ENCODE peak calls at places on chromosomes 5 and 9, in four cellular contexts. One of them, this sample, is unnamed.

GRCh38 chr9:131627846-131628820 is 82.8 kb downstream of the PRRT1B start:
- DNase-seq in HuH-7.5: no peak
- DNase-seq in Calu3: no peak
- DNase-seq in SHP77: peak
- DNase-seq in this sample: no peak

GRCh38 chr9:14306672-14307646 is 7.0 kb downstream of the NFIB start:
- DNase-seq in HuH-7.5: no peak
- DNase-seq in Calu3: no peak
- DNase-seq in SHP77: no peak
- DNase-seq in this sample: no peak

GRCh38 chr5:77066823-77067442 is 20.2 kb downstream of the ZBED3 start:
- DNase-seq in HuH-7.5: no peak
- DNase-seq in Calu3: no peak
- DNase-seq in SHP77: no peak
- DNase-seq in this sample: no peak

GRCh38 chr9:77455312-77455927 is 192.7 kb downstream of the GNA14 start:
- DNase-seq in HuH-7.5: peak
- DNase-seq in Calu3: peak
- DNase-seq in SHP77: peak
- DNase-seq in this sample: peak

GRCh38 chr9:22529426-22530199 is 83.0 kb downstream of the DMRTA1 start:
- DNase-seq in HuH-7.5: no peak
- DNase-seq in Calu3: no peak
- DNase-seq in SHP77: no peak
- DNase-seq in this sample: no peak

GRCh38 chr9:127916665-127917581 is at the start of gene ST6GALNAC4:
- DNase-seq in HuH-7.5: peak
- DNase-seq in Calu3: peak
- DNase-seq in SHP77: peak
- DNase-seq in this sample: peak

GRCh38 chr9:94912700-94913249 is 186.3 kb downstream of the AOPEP start:
- DNase-seq in HuH-7.5: no peak
- DNase-seq in Calu3: peak
- DNase-seq in SHP77: no peak
- DNase-seq in this sample: no peak

GRCh38 chr9:80874276-80874675 is 815.1 kb downstream of the TLE1 start:
- DNase-seq in HuH-7.5: no peak
- DNase-seq in Calu3: no peak
- DNase-seq in SHP77: no peak
- DNase-seq in this sample: no peak

GRCh38 chr9:137411260-137411659 is 11.7 kb downstream of the EXD3 start:
- DNase-seq in HuH-7.5: no peak
- DNase-seq in Calu3: peak
- DNase-seq in SHP77: no peak
- DNase-seq in this sample: no peak

GRCh38 chr5:176360894-176361436 is 599 bp downstream of the KIAA1191 start:
- DNase-seq in HuH-7.5: no peak
- DNase-seq in Calu3: peak
- DNase-seq in SHP77: no peak
- DNase-seq in this sample: peak

GRCh38 chr5:86689103-86689729 is 71.5 kb downstream of the COX7C start:
- DNase-seq in HuH-7.5: no peak
- DNase-seq in Calu3: no peak
- DNase-seq in SHP77: no peak
- DNase-seq in this sample: no peak

GRCh38 chr9:33159760-33160127 is 7.4 kb downstream of the B4GALT1 start:
- DNase-seq in HuH-7.5: no peak
- DNase-seq in Calu3: no peak
- DNase-seq in SHP77: no peak
- DNase-seq in this sample: no peak

GRCh38 chr5:145889611-145890010 is 16.8 kb upstream of the GRXCR2 start:
- DNase-seq in HuH-7.5: no peak
- DNase-seq in Calu3: no peak
- DNase-seq in SHP77: no peak
- DNase-seq in this sample: no peak

GRCh38 chr9:124349675-124350484 is 65.4 kb downstream of the PSMB7 start:
- DNase-seq in HuH-7.5: no peak
- DNase-seq in Calu3: no peak
- DNase-seq in SHP77: no peak
- DNase-seq in this sample: no peak

GRCh38 chr9:78261403-78262001 is 25.6 kb downstream of the CEP78 start:
- DNase-seq in HuH-7.5: no peak
- DNase-seq in Calu3: no peak
- DNase-seq in SHP77: no peak
- DNase-seq in this sample: peak

GRCh38 chr9:37061763-37062162 is 27.7 kb upstream of the PAX5 start:
- DNase-seq in HuH-7.5: no peak
- DNase-seq in Calu3: no peak
- DNase-seq in SHP77: no peak
- DNase-seq in this sample: no peak

GRCh38 chr9:91958179-91958578 is 8.2 kb upstream of the ROR2 start:
- DNase-seq in HuH-7.5: no peak
- DNase-seq in Calu3: no peak
- DNase-seq in SHP77: no peak
- DNase-seq in this sample: no peak

GRCh38 chr9:98520221-98520920 is 188.4 kb downstream of the GABBR2 start:
- DNase-seq in HuH-7.5: no peak
- DNase-seq in Calu3: no peak
- DNase-seq in SHP77: no peak
- DNase-seq in this sample: no peak

GRCh38 chr9:6305954-6306563 is 22.1 kb upstream of the TPD52L3 start:
- DNase-seq in HuH-7.5: no peak
- DNase-seq in Calu3: no peak
- DNase-seq in SHP77: no peak
- DNase-seq in this sample: peak

GRCh38 chr5:58090704-58091103 is 369.2 kb downstream of the PLK2 start:
- DNase-seq in HuH-7.5: no peak
- DNase-seq in Calu3: no peak
- DNase-seq in SHP77: no peak
- DNase-seq in this sample: no peak

GRCh38 chr5:142824391-142824790 is 54.2 kb downstream of the ARHGAP26 start:
- DNase-seq in HuH-7.5: no peak
- DNase-seq in Calu3: no peak
- DNase-seq in SHP77: no peak
- DNase-seq in this sample: no peak

GRCh38 chr9:121929893-121930875 is 162.9 kb downstream of the TTLL11 start:
- DNase-seq in HuH-7.5: no peak
- DNase-seq in Calu3: no peak
- DNase-seq in SHP77: no peak
- DNase-seq in this sample: peak

GRCh38 chr9:133802256-133802655 is 64.1 kb upstream of the SARDH start:
- DNase-seq in HuH-7.5: no peak
- DNase-seq in Calu3: no peak
- DNase-seq in SHP77: no peak
- DNase-seq in this sample: no peak

GRCh38 chr5:37757980-37758582 is 81.8 kb downstream of the GDNF start:
- DNase-seq in HuH-7.5: no peak
- DNase-seq in Calu3: no peak
- DNase-seq in SHP77: no peak
- DNase-seq in this sample: no peak

GRCh38 chr9:14326264-14326826 is 12.4 kb upstream of the NFIB start:
- DNase-seq in HuH-7.5: no peak
- DNase-seq in Calu3: no peak
- DNase-seq in SHP77: peak
- DNase-seq in this sample: no peak

GRCh38 chr9:104091708-104092107 is 2.4 kb upstream of the SMC2 start:
- DNase-seq in HuH-7.5: no peak
- DNase-seq in Calu3: no peak
- DNase-seq in SHP77: peak
- DNase-seq in this sample: peak

GRCh38 chr5:129803403-129803802 is 55.5 kb downstream of the MINAR2 start:
- DNase-seq in HuH-7.5: no peak
- DNase-seq in Calu3: no peak
- DNase-seq in SHP77: no peak
- DNase-seq in this sample: no peak

GRCh38 chr9:1320041-1320440 is 269.9 kb downstream of the DMRT2 start:
- DNase-seq in HuH-7.5: no peak
- DNase-seq in Calu3: no peak
- DNase-seq in SHP77: no peak
- DNase-seq in this sample: no peak

GRCh38 chr9:137293482-137294090 is 8.5 kb downstream of the NRARP start:
- DNase-seq in HuH-7.5: no peak
- DNase-seq in Calu3: peak
- DNase-seq in SHP77: no peak
- DNase-seq in this sample: no peak

GRCh38 chr9:97983524-97984187 is 515 bp downstream of the ANP32B start:
- DNase-seq in HuH-7.5: peak
- DNase-seq in Calu3: peak
- DNase-seq in SHP77: peak
- DNase-seq in this sample: peak

GRCh38 chr9:113600871-113601545 is 137.5 kb downstream of the RGS3 start:
- DNase-seq in HuH-7.5: no peak
- DNase-seq in Calu3: no peak
- DNase-seq in SHP77: no peak
- DNase-seq in this sample: no peak

GRCh38 chr5:90792725-90793124 is 234.1 kb downstream of the ADGRV1 start:
- DNase-seq in HuH-7.5: no peak
- DNase-seq in Calu3: no peak
- DNase-seq in SHP77: no peak
- DNase-seq in this sample: no peak

GRCh38 chr5:79229357-79230174 is 6.4 kb upstream of the JMY start:
- DNase-seq in HuH-7.5: no peak
- DNase-seq in Calu3: no peak
- DNase-seq in SHP77: no peak
- DNase-seq in this sample: no peak

GRCh38 chr9:5920860-5921328 is 30.2 kb downstream of the MLANA start:
- DNase-seq in HuH-7.5: no peak
- DNase-seq in Calu3: no peak
- DNase-seq in SHP77: no peak
- DNase-seq in this sample: no peak

GRCh38 chr9:38644601-38645000 is 24.2 kb upstream of the ANKRD18A start:
- DNase-seq in HuH-7.5: no peak
- DNase-seq in Calu3: no peak
- DNase-seq in SHP77: no peak
- DNase-seq in this sample: no peak

GRCh38 chr5:956941-957729 is 51.5 kb upstream of the NKD2 start:
- DNase-seq in HuH-7.5: no peak
- DNase-seq in Calu3: peak
- DNase-seq in SHP77: no peak
- DNase-seq in this sample: no peak

GRCh38 chr5:854966-855743 is 4.4 kb upstream of the ZDHHC11 start:
- DNase-seq in HuH-7.5: no peak
- DNase-seq in Calu3: no peak
- DNase-seq in SHP77: no peak
- DNase-seq in this sample: no peak

GRCh38 chr5:102561894-102562760 is 63.3 kb upstream of the SLCO6A1 start:
- DNase-seq in HuH-7.5: peak
- DNase-seq in Calu3: peak
- DNase-seq in SHP77: peak
- DNase-seq in this sample: peak

GRCh38 chr9:122206118-122207046 is 22.4 kb downstream of the LHX6 start:
- DNase-seq in HuH-7.5: no peak
- DNase-seq in Calu3: no peak
- DNase-seq in SHP77: no peak
- DNase-seq in this sample: no peak

GRCh38 chr9:93676310-93677054 is 100.1 kb downstream of the PHF2 start:
- DNase-seq in HuH-7.5: no peak
- DNase-seq in Calu3: no peak
- DNase-seq in SHP77: no peak
- DNase-seq in this sample: no peak

This sample was measured in HEK293T.